ENCODE peak calls at places on chromosomes 7 and 10, in six cellular contexts. E is lower lobe of right lung; S is CD8-positive, alpha-beta T cell; M is upper lobe of left lung; J is WTC11; I is neural crest cell. O is an unnamed sample.

GRCh38 chr10:114825513-114826253 is 4.1 kb downstream of the FHIP2A start:
- DNase-seq in E (no peak), S (no peak), M (no peak), J (no peak), I (no peak), O (no peak)

GRCh38 chr10:9296206-9296605 is 1241.7 kb downstream of the GATA3 start:
- DNase-seq in E (no peak), S (no peak), M (no peak), J (no peak), I (no peak), O (no peak)

GRCh38 chr10:71774916-71775702 is 1.8 kb upstream of the VSIR start:
- DNase-seq in E (peak), S (no peak), M (peak), J (no peak), I (no peak), O (no peak)

GRCh38 chr7:138785587-138786437 is 12.0 kb upstream of the TMEM213 start:
- DNase-seq in E (no peak), S (no peak), M (no peak), J (no peak), I (no peak), O (no peak)

GRCh38 chr10:3955954-3956617 is 171.1 kb upstream of the KLF6 start:
- DNase-seq in E (no peak), S (no peak), M (no peak), J (peak), I (no peak), O (no peak)

GRCh38 chr7:122306320-122307227 is 2.0 kb upstream of the FEZF1 start:
- DNase-seq in E (no peak), S (no peak), M (no peak), J (peak), I (no peak), O (no peak)

GRCh38 chr7:42907316-42907715 is 4.6 kb downstream of the C7orf25 start:
- DNase-seq in E (no peak), S (no peak), M (no peak), J (no peak), I (no peak), O (no peak)

GRCh38 chr10:60572511-60573194 is 183.0 kb upstream of the ANK3 start:
- DNase-seq in E (no peak), S (no peak), M (no peak), J (peak), I (peak), O (no peak)

GRCh38 chr7:14125998-14126397 is 136.5 kb upstream of the ETV1 start:
- DNase-seq in E (no peak), S (no peak), M (no peak), J (no peak), I (no peak), O (no peak)

GRCh38 chr7:130210181-130210935 is 2.7 kb downstream of the SSMEM1 start:
- DNase-seq in E (no peak), S (no peak), M (no peak), J (no peak), I (no peak), O (no peak)

GRCh38 chr7:121442845-121443244 is 46.7 kb upstream of the FAM3C start:
- DNase-seq in E (no peak), S (peak), M (no peak), J (no peak), I (no peak), O (no peak)

GRCh38 chr7:12130664-12131063 is 80.4 kb upstream of the TMEM106B start:
- DNase-seq in E (no peak), S (no peak), M (no peak), J (no peak), I (no peak), O (no peak)

GRCh38 chr10:35765039-35765662 is 123.1 kb upstream of the FZD8 start:
- DNase-seq in E (peak), S (no peak), M (peak), J (peak), I (no peak), O (no peak)

GRCh38 chr7:82527831-82528230 is 84.3 kb upstream of the CACNA2D1 start:
- DNase-seq in E (no peak), S (no peak), M (no peak), J (no peak), I (no peak), O (no peak)

GRCh38 chr10:117960345-117960744 is 86.4 kb downstream of the RAB11FIP2 start:
- DNase-seq in E (no peak), S (no peak), M (no peak), J (no peak), I (no peak), O (no peak)

GRCh38 chr7:104841798-104842197 is 172.2 kb upstream of the KMT2E start:
- DNase-seq in E (no peak), S (no peak), M (no peak), J (no peak), I (no peak), O (no peak)

GRCh38 chr7:105320896-105321295 is 67.8 kb downstream of the SRPK2 start:
- DNase-seq in E (no peak), S (no peak), M (no peak), J (no peak), I (no peak), O (no peak)

GRCh38 chr7:101486056-101486763 is 123.5 kb downstream of the COL26A1 start:
- DNase-seq in E (no peak), S (no peak), M (no peak), J (peak), I (no peak), O (no peak)

DNA sequence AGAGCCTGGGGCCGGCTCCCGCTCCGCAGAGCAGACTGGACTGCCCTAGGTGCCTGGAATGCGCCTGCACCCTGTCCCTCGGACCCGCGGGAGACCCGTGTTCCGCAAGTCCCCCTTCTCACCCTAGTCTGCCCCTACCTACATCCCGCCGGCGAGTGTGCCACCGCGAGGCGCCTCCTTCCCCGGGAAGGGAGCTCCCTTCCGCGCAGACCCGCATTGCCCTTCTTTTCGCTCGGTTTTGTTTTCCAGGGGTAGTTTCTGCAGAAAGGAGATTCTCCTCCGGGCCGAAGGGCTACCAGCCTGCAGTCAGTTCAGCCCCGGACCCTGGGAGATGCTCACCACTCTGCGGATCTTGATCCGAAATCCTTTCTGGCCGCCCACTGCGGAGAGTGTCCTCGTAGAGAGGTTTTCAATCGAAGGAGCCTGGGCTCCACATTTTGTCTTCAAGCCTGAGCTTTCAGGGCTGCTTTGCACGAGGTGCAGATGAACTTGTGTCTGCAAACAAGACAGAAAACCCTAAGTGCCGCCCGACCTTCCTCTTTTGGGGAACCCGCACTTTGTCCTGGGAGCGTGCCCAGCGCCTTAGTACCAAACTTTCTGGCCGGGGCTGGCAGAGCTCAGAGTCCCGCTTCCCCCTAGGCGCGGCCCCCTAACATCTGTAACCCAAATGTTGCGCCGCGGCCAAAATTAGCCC is 7.0 kb upstream of the EN2 start:
- DNase-seq in E (peak), S (no peak), M (no peak), J (no peak), I (no peak), O (no peak)
- TF ChIP-seq CTCF in E (no peak), S (no peak), M (no peak), J (no peak), I (no peak), O (no peak)

GRCh38 chr7:32115831-32116230 is 45.6 kb upstream of the PDE1C start:
- DNase-seq in E (no peak), S (no peak), M (no peak), J (no peak), I (no peak), O (no peak)

GRCh38 chr7:32117837-32118236 is 47.6 kb upstream of the PDE1C start:
- DNase-seq in E (no peak), S (no peak), M (no peak), J (no peak), I (no peak), O (no peak)

GRCh38 chr7:32116436-32116835 is 46.2 kb upstream of the PDE1C start:
- DNase-seq in E (no peak), S (no peak), M (no peak), J (no peak), I (no peak), O (no peak)

DNA sequence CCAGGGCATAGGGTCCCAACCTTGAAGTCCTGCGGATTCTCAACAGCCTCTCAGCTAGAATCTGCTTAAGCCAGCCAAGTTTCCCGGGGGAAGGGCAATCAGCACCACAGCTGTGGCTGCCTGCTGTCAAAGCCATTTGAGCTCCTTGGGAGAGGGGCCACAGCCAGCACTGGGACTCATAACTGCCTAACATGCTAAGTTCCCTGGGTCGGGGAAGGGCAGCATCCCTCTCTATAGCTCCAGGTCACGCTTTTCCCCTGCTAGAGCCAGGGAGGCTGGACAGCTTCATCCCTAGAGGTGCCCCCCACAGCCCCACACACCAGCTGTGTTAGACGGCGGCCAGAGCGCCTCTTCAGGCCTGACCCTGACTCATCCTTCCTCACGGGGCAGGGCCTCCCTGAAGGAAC is 49.6 kb upstream of the PDE1C start:
- DNase-seq in E (no peak), S (no peak), M (no peak), J (peak), I (no peak), O (no peak)
- TF ChIP-seq CTCF in E (no peak), S (no peak), M (no peak), J (no peak), I (no peak), O (no peak)

GRCh38 chr10:98436704-98437103 is 10.0 kb downstream of the HPS1 start:
- DNase-seq in E (no peak), S (no peak), M (no peak), J (no peak), I (no peak), O (no peak)
- TF ChIP-seq CTCF in E (no peak), S (no peak), M (no peak), J (no peak), I (no peak), O (no peak)

DNA sequence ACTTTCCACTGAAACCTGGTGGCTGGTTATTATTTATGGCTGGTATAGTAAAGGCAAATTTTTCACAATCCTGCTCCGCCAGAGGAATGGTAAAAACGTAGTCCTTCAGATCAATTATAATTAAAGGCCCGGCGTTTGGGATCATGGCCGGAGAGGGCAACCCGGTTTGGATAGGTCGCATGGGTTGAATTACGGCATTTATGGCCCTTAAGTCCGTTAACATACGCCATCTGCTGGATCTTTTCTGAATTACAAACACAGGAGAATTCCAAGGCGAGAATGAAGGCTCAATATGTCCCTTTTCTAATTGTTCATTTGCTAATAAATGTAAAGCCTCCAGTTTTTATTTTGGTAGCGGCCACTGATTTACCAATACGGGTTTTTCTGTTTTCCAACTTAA is 11.3 kb upstream of the TAS2R3 start:
- DNase-seq in E (no peak), S (no peak), M (no peak), J (no peak), I (no peak), O (no peak)
- TF ChIP-seq CTCF in E (peak), S (peak), M (no peak), J (peak), I (peak), O (peak)

DNA sequence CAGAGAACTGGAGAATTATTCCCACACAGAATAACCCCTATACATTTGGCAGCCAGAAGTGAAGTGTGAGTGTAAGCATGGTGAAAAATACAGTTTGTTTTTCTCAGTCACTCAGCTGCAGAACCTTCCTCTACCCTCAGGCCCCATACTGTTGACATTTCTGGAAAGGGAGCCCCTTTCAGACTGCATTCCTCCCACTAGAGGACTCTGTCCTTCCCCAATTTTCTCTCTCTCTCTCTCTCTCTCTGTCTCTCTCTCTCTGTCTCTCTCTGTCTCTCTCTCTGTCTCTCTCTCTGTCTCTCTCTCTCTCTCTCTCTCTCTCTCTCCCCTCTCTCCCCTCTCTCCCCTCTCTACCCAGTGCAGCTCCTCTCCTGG is 86.8 kb upstream of the STEAP1B start:
- DNase-seq in E (no peak), S (no peak), M (no peak), J (no peak), I (no peak), O (no peak)
- TF ChIP-seq CTCF in E (peak), S (no peak), M (no peak), J (no peak), I (peak), O (peak)

GRCh38 chr7:8991159-8991558 is 557.8 kb downstream of the NXPH1 start:
- DNase-seq in E (no peak), S (no peak), M (no peak), J (no peak), I (no peak), O (no peak)
- TF ChIP-seq CTCF in E (no peak), S (no peak), M (no peak), J (no peak), I (peak), O (peak)

O was measured in type B pancreatic cell.